ENCODE peak calls at places on chromosomes 13 and 19, in five cellular contexts. W is A549, A is HepG2, M is H1, H is K562. U is an unnamed sample.

GRCh38 chr13:28574617-28575142 is 79.8 kb upstream of the FLT1 start:
- DNase-seq in W (peak), A (peak), M (no peak), H (peak), U (peak)

GRCh38 chr13:34467450-34468083 is 474.5 kb upstream of the NBEA start:
- DNase-seq in W (no peak), A (no peak), M (no peak), H (no peak), U (no peak)

GRCh38 chr13:96089749-96090239 is at the start of gene HS6ST3:
- DNase-seq in W (peak), A (no peak), M (peak), H (no peak), U (no peak)

GRCh38 chr13:71831716-71832115 is 35.3 kb downstream of the DACH1 start:
- DNase-seq in W (no peak), A (no peak), M (no peak), H (peak), U (no peak)

GRCh38 chr13:35093356-35093755 is 151.3 kb downstream of the NBEA start:
- DNase-seq in W (no peak), A (no peak), M (no peak), H (no peak), U (no peak)

GRCh38 chr13:36979361-36980040 is 19.6 kb downstream of the ALG5 start:
- DNase-seq in W (no peak), A (no peak), M (no peak), H (no peak), U (no peak)

GRCh38 chr19:16335226-16335625 is 10.6 kb downstream of the KLF2 start:
- DNase-seq in W (no peak), A (no peak), M (no peak), H (no peak), U (no peak)

GRCh38 chr13:92823059-92823458 is 403.5 kb upstream of the GPC6 start:
- DNase-seq in W (no peak), A (no peak), M (no peak), H (no peak), U (no peak)

GRCh38 chr19:57103573-57104277 is 16.1 kb upstream of the USP29 start:
- DNase-seq in W (peak), A (peak), M (no peak), H (peak), U (peak)

GRCh38 chr13:27372896-27373295 is 51.5 kb upstream of the GTF3A start:
- DNase-seq in W (no peak), A (peak), M (no peak), H (no peak), U (no peak)

GRCh38 chr13:30796833-30797601 is 61.7 kb downstream of the ALOX5AP start:
- DNase-seq in W (no peak), A (no peak), M (no peak), H (no peak), U (no peak)

GRCh38 chr19:33737704-33738103 is 59.0 kb upstream of the KCTD15 start:
- DNase-seq in W (no peak), A (no peak), M (no peak), H (no peak), U (no peak)

GRCh38 chr13:32419862-32420261 is 8.1 kb downstream of the N4BP2L1 start:
- DNase-seq in W (no peak), A (no peak), M (no peak), H (no peak), U (no peak)

GRCh38 chr13:48655291-48655690 is 1.6 kb downstream of the CYSLTR2 start:
- DNase-seq in W (no peak), A (no peak), M (no peak), H (no peak), U (no peak)

GRCh38 chr19:22472180-22472637 is 50.1 kb upstream of the ZNF98 start:
- DNase-seq in W (no peak), A (no peak), M (no peak), H (no peak), U (no peak)

GRCh38 chr19:18060472-18060871 is 26.3 kb downstream of the IL12RB1 start:
- DNase-seq in W (no peak), A (no peak), M (no peak), H (peak), U (no peak)

GRCh38 chr13:31361673-31362072 is 161.9 kb downstream of the B3GLCT start:
- DNase-seq in W (no peak), A (no peak), M (no peak), H (no peak), U (no peak)

GRCh38 chr19:7161292-7161691 is 91.8 kb downstream of the ZNF557 start:
- DNase-seq in W (no peak), A (no peak), M (no peak), H (no peak), U (no peak)

GRCh38 chr19:7159105-7159933 is 89.8 kb downstream of the ZNF557 start:
- DNase-seq in W (no peak), A (no peak), M (no peak), H (peak), U (no peak)
- H3K27ac ChIP-seq in W (no peak), A (no peak), M (no peak), H (no peak), U (no peak)

DNA sequence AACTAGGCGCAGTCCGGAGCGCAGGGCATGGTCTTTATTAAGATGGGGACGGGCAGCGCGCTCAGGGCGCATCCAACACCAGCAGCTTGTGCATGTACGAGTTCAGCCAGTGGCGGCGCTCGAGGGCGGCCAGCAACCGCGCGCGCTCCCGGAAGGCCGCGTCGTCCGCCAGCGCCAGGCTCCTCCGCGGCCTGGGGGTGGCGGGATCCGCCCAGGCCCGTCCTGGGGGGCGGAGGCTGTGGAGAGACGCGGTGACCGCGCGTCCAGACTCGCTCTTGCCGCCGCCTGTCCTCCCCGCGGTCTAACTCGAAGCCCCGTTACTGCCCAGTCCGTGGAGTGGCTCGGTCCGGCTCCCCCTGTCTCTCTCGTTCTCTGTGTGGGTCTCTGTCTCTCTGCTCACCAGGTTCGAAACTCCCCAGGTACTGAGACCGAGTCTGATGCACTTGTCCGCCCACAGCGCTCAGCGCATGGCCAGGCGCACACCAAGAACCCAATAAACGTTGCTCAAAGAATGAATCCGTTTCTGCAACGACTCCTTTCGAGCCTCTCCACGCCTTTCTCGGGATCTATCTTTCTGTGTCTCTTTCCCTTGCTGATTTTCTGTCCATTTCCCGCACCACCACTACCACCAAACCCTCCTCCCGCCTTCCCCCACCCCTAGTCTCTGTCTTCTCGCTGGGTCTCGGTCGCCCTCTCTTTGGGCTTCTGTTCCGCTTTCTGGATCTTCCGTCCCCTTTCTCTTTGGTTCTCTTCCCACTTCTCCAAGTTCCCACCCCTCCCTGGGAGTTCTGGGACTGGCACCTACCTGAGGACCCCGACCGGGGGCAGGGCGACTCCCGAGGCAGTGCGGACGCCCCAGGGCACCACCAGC is 599 bp downstream of the PTH2 start:
- DNase-seq in W (peak), A (no peak), M (no peak), H (peak), U (no peak)
- TF ChIP-seq KDM1A in W (no peak), A (no peak), M (peak), H (no peak), U (no peak)

DNA sequence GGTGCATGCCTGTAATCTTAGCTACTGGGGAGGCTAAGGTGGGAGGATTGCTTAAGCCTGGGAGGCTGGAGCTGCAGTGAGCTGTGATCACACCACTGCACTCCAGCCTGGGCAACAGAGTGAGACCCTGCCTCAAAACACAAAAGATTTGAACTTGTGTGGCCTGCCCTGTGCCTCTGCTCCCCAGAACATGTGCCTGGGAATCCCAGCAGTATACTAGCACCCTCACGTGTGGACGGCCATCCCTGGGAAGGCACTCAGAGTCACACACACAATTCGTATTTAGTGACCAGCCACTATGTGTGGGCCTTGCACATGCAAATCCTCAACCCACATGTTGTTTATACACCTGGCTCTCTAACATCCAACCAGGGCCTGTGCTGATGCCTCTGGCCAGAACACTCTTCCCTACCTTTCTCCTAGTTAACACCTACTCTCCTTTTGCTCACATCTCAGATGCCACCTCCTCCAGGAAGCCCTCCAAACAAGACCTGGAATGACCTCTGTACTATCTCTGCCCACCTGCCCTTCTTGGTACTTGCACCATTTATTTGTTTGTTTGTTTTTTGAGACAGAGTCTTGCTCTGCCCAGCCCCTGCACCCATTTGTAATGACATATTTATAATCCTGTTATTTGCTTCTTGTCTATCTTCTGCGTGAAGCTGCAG is 7.7 kb downstream of the GADD45B start:
- DNase-seq in W (no peak), A (no peak), M (no peak), H (no peak), U (no peak)
- H3K27ac ChIP-seq in W (no peak), A (no peak), M (no peak), H (no peak), U (no peak)

DNA sequence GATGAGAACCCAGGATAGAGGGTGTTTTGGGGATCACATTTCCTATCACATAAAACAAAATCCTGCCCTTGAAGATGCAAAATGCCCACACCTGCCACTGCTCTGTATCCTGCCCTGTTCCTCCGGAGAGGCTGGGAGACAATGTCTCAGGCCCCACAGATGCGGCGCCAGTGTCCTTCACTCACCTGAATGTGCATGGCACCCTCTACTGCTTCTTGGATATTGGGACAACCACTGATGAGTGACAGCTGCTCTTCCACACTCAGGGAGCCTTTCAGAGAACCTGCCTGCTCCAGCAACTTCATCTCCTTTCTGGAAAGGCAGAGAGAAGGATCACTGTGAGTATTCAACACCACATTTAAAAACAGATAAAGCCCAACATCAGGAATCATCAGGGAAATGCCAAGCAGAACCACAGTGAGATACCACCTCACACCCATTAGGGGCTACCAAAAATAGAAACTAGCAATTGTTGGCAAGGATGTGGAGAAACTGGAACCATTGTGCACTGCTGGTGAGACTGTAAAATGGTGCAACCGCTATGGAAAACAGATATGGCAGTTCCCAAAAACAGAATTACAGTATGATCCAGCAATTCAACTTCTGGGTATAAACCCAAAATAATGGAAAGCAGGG is 36.4 kb downstream of the CRYL1 start:
- DNase-seq in W (no peak), A (no peak), M (no peak), H (no peak), U (no peak)
- TF ChIP-seq KDM1A in W (no peak), A (no peak), M (no peak), H (no peak), U (no peak)

GRCh38 chr19:53156888-53157287 is 2.0 kb downstream of the ZNF347 start:
- DNase-seq in W (no peak), A (no peak), M (no peak), H (no peak), U (no peak)

GRCh38 chr19:53158119-53158656 is 665 bp downstream of the ZNF347 start:
- DNase-seq in W (no peak), A (no peak), M (no peak), H (peak), U (no peak)

GRCh38 chr19:53160350-53160749 is 1.5 kb upstream of the ZNF347 start:
- DNase-seq in W (no peak), A (no peak), M (no peak), H (no peak), U (no peak)

GRCh38 chr19:53161123-53161522 is 2.3 kb upstream of the ZNF347 start:
- DNase-seq in W (no peak), A (no peak), M (no peak), H (peak), U (no peak)

DNA sequence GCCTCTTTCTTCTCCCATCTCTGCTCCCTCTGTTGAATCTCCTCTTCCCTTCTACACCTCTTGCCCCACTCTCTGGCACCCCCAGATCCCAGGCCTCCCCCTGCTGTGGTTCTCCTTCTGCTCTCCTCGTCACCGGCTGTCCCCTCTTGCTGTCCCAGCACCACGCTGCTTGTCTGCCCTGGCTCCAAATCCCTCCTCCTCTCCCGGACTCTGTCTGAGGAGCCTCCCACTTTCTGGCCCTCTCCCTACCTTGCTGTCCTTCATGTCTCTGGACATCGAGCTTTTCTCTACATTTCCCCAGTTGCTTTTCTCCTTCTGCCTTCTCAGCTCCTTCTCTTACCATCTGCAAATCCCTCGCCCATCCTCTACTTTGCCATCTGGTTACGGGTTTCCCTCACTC is 1.3 kb downstream of the ZNF347 start:
- DNase-seq in W (no peak), A (no peak), M (no peak), H (peak), U (no peak)
- H3K27ac ChIP-seq in W (no peak), A (no peak), M (no peak), H (peak), U (no peak)